ENCODE peak calls at places on chromosomes 2 and 18, in five cellular contexts. M, Q, A, Z and O are unnamed samples.

GRCh38 chr2:152221870-152222269 is 46.3 kb upstream of the STAM2 start:
- DNase-seq in A (no peak), Q (no peak), M (no peak), Z (no peak), O (no peak)

GRCh38 chr2:56372071-56372656 is 188.4 kb downstream of the CCDC85A start:
- DNase-seq in Q (no peak), M (no peak), A (no peak), Z (no peak), O (no peak)

GRCh38 chr18:60668583-60668982 is 296.0 kb upstream of the MC4R start:
- DNase-seq in M (no peak), Q (no peak), Z (no peak), A (no peak), O (no peak)

GRCh38 chr2:241561811-241562210 is 3.3 kb downstream of the BOK start:
- DNase-seq in A (no peak), Q (peak), Z (no peak), M (no peak), O (no peak)

GRCh38 chr2:25982968-25983280 is 627 bp upstream of the KIF3C start:
- DNase-seq in M (no peak), Q (no peak), A (no peak), Z (no peak), O (no peak)

GRCh38 chr2:64609229-64609994 is 44.3 kb downstream of the SERTAD2 start:
- DNase-seq in Z (peak), A (peak), Q (peak), M (peak), O (peak)

GRCh38 chr2:88184762-88185161 is 14.6 kb downstream of the THNSL2 start:
- DNase-seq in Z (no peak), A (no peak), M (no peak), Q (no peak), O (no peak)

GRCh38 chr2:164609790-164610189 is 11.5 kb downstream of the GRB14 start:
- DNase-seq in A (no peak), M (no peak), Q (no peak), Z (no peak), O (no peak)

GRCh38 chr2:241991236-241991635 is 121.7 kb downstream of the RTP5 start:
- DNase-seq in M (no peak), Q (no peak), A (no peak), Z (no peak), O (no peak)

GRCh38 chr2:113198790-113199612 is 25.2 kb downstream of the PSD4 start:
- DNase-seq in A (peak), Q (peak), Z (peak), M (peak), O (peak)

GRCh38 chr2:212816267-212816666 is 277.7 kb upstream of the ERBB4 start:
- DNase-seq in Z (no peak), M (no peak), A (no peak), Q (no peak), O (no peak)

GRCh38 chr18:80228051-80228848 is 19.1 kb downstream of the PARD6G start:
- DNase-seq in M (no peak), Z (no peak), A (no peak), Q (no peak), O (no peak)

GRCh38 chr2:174892546-174892945 is 112.6 kb downstream of the CHN1 start:
- DNase-seq in M (no peak), Q (no peak), A (no peak), Z (no peak), O (no peak)

GRCh38 chr2:151669585-151670081 is 64.6 kb downstream of the NEB start:
- DNase-seq in M (peak), A (no peak), Q (no peak), Z (no peak), O (peak)

GRCh38 chr18:35780937-35781336 is 191.5 kb upstream of the RMP24 start:
- DNase-seq in Z (no peak), A (no peak), M (no peak), Q (no peak), O (no peak)

GRCh38 chr2:109335586-109336266 is 206.7 kb downstream of the SH3RF3 start:
- DNase-seq in M (no peak), Z (no peak), A (no peak), Q (no peak), O (no peak)

GRCh38 chr2:219327719-219328118 is 4.8 kb downstream of the RESP18 start:
- DNase-seq in A (no peak), M (no peak), Q (no peak), Z (no peak), O (no peak)